ENCODE peak calls at places on chromosome 10, in nine cellular contexts. I, G, O, D, R, V, B, A and K are unnamed samples.

GRCh38 chr10:49844775-49845561 is 82.8 kb upstream of the OGDHL start:
- DNase-seq in I (no peak), G (no peak), O (peak; percentile 70), D (no peak), R (no peak), V (no peak), B (no peak), A (peak; percentile 5), K (peak; percentile 0)

GRCh38 chr10:48199580-48200377 is 74.7 kb downstream of the FRMPD2 start:
- DNase-seq in I (no peak), G (no peak), O (peak; percentile 73), D (no peak), R (no peak), V (no peak), B (no peak), A (no peak), K (peak; percentile 10)

GRCh38 chr10:33664070-33664469 is 329.6 kb upstream of the NRP1 start:
- DNase-seq in I (no peak), G (no peak), O (no peak), D (no peak), R (no peak), V (no peak), B (no peak), A (no peak), K (no peak)

GRCh38 chr10:78424721-78425120 is 391.1 kb downstream of the RPS24 start:
- DNase-seq in I (peak; percentile 44), G (no peak), O (peak; percentile 30), D (no peak), R (no peak), V (no peak), B (no peak), A (peak; percentile 41), K (no peak)

GRCh38 chr10:44071479-44071878 is 313.4 kb downstream of the CXCL12 start:
- DNase-seq in I (no peak), G (no peak), O (peak; percentile 17), D (no peak), R (no peak), V (no peak), B (no peak), A (no peak), K (peak; percentile 74)

GRCh38 chr10:53223846-53224245 is 451.3 kb upstream of the MBL2 start:
- DNase-seq in I (peak; percentile 34), G (no peak), O (no peak), D (no peak), R (no peak), V (no peak), B (no peak), A (no peak), K (no peak)

GRCh38 chr10:124601431-124602120 is 140.0 kb downstream of the LHPP start:
- DNase-seq in I (no peak), G (no peak), O (no peak), D (no peak), R (no peak), V (no peak), B (no peak), A (no peak), K (no peak)

GRCh38 chr10:27464993-27465392 is 39.1 kb upstream of the RAB18 start:
- DNase-seq in I (no peak), G (no peak), O (no peak), D (no peak), R (no peak), V (no peak), B (no peak), A (no peak), K (no peak)

GRCh38 chr10:70311698-70312097 is 27.9 kb upstream of the NPFFR1 start:
- DNase-seq in I (no peak), G (no peak), O (no peak), D (no peak), R (no peak), V (no peak), B (no peak), A (no peak), K (no peak)